ENCODE peak calls at places on chromosomes 13 and 19, in six cellular contexts. T, F, U, S, K and B are unnamed samples.

GRCh38 chr19:1271528-1272422 is 2.6 kb downstream of the CIRBP start:
- DNase-seq in T (no peak), U (no peak), S (no peak), F (no peak), K (peak; percentile 75), B (no peak)

GRCh38 chr19:51325161-51325979 is 13.9 kb downstream of the IGLON5 start:
- DNase-seq in K (no peak), F (no peak), U (no peak), T (no peak), S (no peak), B (no peak)

GRCh38 chr19:45159204-45159970 is 1.4 kb downstream of the NKPD1 start:
- DNase-seq in T (no peak), S (no peak), F (no peak), U (no peak), K (no peak), B (no peak)

GRCh38 chr19:45767410-45767880 is 1.6 kb downstream of the SIX5 start:
- DNase-seq in T (peak; percentile 81), K (peak; percentile 87), F (no peak), U (peak; percentile 89), S (peak; percentile 84), B (peak; percentile 93)

GRCh38 chr19:43759515-43759914 is 4.8 kb upstream of the SMG9 start:
- DNase-seq in T (peak; percentile 99), F (no peak), K (no peak), S (no peak), U (no peak), B (no peak)

GRCh38 chr13:59358014-59358413 is 805.7 kb downstream of the DIAPH3 start:
- DNase-seq in S (no peak), F (no peak), K (no peak), T (no peak), U (no peak), B (no peak)

GRCh38 chr19:34837262-34837661 is 64.2 kb upstream of the ZNF599 start:
- DNase-seq in U (no peak), K (no peak), S (no peak), T (no peak), F (no peak), B (peak; percentile 64)

GRCh38 chr19:49132974-49133609 is 13.7 kb downstream of the PPFIA3 start:
- DNase-seq in K (no peak), T (no peak), F (no peak), S (no peak), U (no peak), B (no peak)

GRCh38 chr13:37492741-37493514 is 105.6 kb downstream of the POSTN start:
- DNase-seq in K (no peak), S (no peak), F (no peak), T (peak; percentile 66), U (no peak), B (no peak)

GRCh38 chr13:29969286-29969685 is 118.9 kb upstream of the UBL3 start:
- DNase-seq in U (no peak), T (peak; percentile 10), F (no peak), S (no peak), K (no peak), B (no peak)

GRCh38 chr13:113080901-113081521 is 24.6 kb upstream of the F7 start:
- DNase-seq in F (no peak), U (no peak), S (no peak), K (peak; percentile 38), T (no peak), B (no peak)

GRCh38 chr19:928471-929259 is 2.8 kb downstream of the ARID3A start:
- DNase-seq in K (no peak), S (no peak), F (no peak), T (no peak), U (no peak), B (no peak)

GRCh38 chr13:73467103-73467502 is 408.3 kb downstream of the KLF5 start:
- DNase-seq in U (no peak), K (no peak), T (peak; percentile 46), F (no peak), S (no peak), B (no peak)

GRCh38 chr19:13665125-13665903 is 99.0 kb upstream of the MRI1 start:
- DNase-seq in U (no peak), K (no peak), S (no peak), F (no peak), T (no peak), B (no peak)

GRCh38 chr19:49428547-49429451 is 3.6 kb downstream of the GFY start:
- DNase-seq in F (no peak), K (no peak), U (no peak), T (no peak), S (no peak), B (no peak)

GRCh38 chr13:40077396-40078027 is 422.1 kb downstream of the COG6 start:
- DNase-seq in U (no peak), S (no peak), K (no peak), T (peak; percentile 83), F (no peak), B (no peak)

GRCh38 chr13:42137856-42138537 is 89.5 kb downstream of the DGKH start:
- DNase-seq in K (no peak), F (no peak), S (no peak), U (no peak), T (peak; percentile 51), B (no peak)

GRCh38 chr13:29914591-29914990 is 64.2 kb upstream of the UBL3 start:
- DNase-seq in F (no peak), T (no peak), K (no peak), U (no peak), S (no peak), B (no peak)

GRCh38 chr19:18429717-18430416 is 8.1 kb downstream of the ISYNA1 start:
- DNase-seq in S (no peak), F (no peak), U (no peak), K (no peak), T (no peak), B (no peak)

GRCh38 chr13:99909836-99910619 is 61.5 kb downstream of the ZIC5 start:
- DNase-seq in T (no peak), S (no peak), F (no peak), U (no peak), K (no peak), B (no peak)

DNA sequence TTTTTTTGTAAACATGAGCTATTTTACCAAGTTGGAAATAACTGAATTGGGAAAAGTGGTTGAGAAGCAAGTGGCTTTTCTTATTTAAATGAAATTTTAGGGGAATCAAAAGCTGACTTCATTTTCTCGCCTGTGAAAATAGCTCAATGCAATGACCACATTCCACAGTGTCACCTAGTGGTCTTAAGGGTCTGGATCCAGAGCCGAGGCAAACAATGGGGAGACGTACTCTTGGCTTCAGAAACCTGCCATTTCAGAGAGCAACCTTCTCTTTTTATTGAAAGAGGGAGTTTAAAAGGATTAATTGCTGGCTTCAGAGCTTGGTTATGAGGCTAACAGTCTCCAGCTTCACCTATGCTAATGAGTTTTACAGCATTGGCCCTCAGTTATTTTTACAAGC is 39.7 kb upstream of the RXFP2 start:
- DNase-seq in K (no peak), S (no peak), U (no peak), T (no peak), F (no peak), B (no peak)
- TF ChIP-seq CTCF in K (no peak), S (no peak), U (no peak), T (no peak), F (no peak), B (no peak)

GRCh38 chr13:110944121-110944967 is 29.5 kb upstream of the ANKRD10 start:
- DNase-seq in K (peak; percentile 35), U (no peak), S (no peak), F (no peak), T (peak; percentile 64), B (no peak)
- TF ChIP-seq CTCF in K (peak; percentile 64), U (peak; percentile 52), S (no peak), F (peak; percentile 45), T (peak; percentile 78), B (peak; percentile 73)

DNA sequence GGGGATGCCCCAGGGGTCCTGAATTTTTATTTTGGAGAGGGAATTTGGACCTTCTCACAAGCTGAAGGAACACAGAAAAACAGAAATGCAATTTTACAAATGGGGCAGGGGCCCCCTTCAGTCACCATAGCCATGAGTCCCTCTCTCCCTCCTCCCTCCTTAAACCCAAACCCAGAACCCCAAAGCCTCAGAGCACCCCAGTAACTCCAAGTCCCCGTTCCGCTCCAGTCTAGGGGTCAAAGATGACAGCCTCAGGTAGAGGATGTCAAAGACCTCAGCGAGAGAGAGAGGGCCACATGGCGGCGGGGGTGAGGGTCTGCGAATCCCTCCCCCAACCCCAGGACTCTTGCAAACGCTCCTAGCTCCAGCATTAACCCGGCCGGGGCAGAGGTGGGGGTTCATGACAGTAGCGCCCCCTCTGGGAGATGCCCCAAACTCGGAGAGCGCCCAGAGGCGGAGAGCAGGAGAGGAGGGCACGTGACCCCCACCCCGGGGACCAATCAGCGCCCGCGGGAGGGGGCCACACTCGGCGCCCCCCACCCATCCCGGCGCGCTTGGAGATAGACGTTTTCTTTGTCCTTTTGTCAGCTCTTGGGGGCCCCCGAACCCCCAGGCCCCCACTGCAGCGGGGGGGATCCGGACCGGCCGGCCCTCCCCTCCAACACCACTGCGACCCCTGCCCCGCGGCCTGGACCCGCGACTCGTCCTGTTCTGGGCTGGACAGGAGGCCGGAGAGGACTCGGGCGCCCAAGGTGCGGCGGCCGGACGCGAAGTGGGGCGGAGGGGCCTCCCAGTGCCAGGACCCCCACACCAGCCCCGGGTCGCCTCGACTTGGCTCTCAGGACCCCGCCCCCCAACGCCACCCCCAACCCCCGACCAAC is 20.8 kb upstream of the SEMA6B start:
- DNase-seq in U (no peak), S (no peak), K (no peak), T (no peak), F (no peak), B (no peak)
- TF ChIP-seq CTCF in U (no peak), S (no peak), K (no peak), T (no peak), F (no peak), B (no peak)

GRCh38 chr13:66506979-66507378 is 723.2 kb downstream of the PCDH9 start:
- DNase-seq in T (no peak), F (no peak), S (no peak), K (no peak), U (no peak), B (no peak)

GRCh38 chr13:66508153-66508909 is 721.8 kb downstream of the PCDH9 start:
- DNase-seq in K (no peak), S (no peak), F (no peak), U (no peak), T (no peak), B (no peak)

GRCh38 chr13:66513728-66514127 is 716.4 kb downstream of the PCDH9 start:
- DNase-seq in U (no peak), F (no peak), T (no peak), S (no peak), K (no peak), B (no peak)

GRCh38 chr13:66506031-66506777 is 723.9 kb downstream of the PCDH9 start:
- DNase-seq in T (no peak), U (no peak), S (no peak), F (no peak), K (no peak), B (no peak)

GRCh38 chr13:66509176-66509575 is 721.0 kb downstream of the PCDH9 start:
- DNase-seq in F (no peak), K (no peak), T (no peak), S (no peak), U (no peak), B (no peak)
- TF ChIP-seq CTCF in F (no peak), K (no peak), T (no peak), S (no peak), U (no peak), B (no peak)

GRCh38 chr13:68816715-68817114 is 1290.9 kb upstream of the ATXN8OS start:
- DNase-seq in U (no peak), T (no peak), S (no peak), F (no peak), K (no peak), B (no peak)
- TF ChIP-seq CTCF in U (no peak), T (no peak), S (no peak), F (no peak), K (no peak), B (no peak)

GRCh38 chr19:40646564-40647254 is 43.7 kb downstream of the NUMBL start:
- DNase-seq in T (peak; percentile 54), U (no peak), K (no peak), F (no peak), S (no peak), B (no peak)
- TF ChIP-seq CTCF in T (no peak), U (no peak), K (no peak), F (no peak), S (no peak), B (no peak)